ENCODE peak calls at places on chromosomes 4 and X, in seven cellular contexts. V is Kasumi-1; L is AG09309; G is MCF 10A; E is activated CD8-positive, alpha-beta T cell treated with anti-CD3 and anti-CD28 coated beads for 36 hours; J is CD4-positive, alpha-beta T cell; W is iris pigment epithelial cell. A is an unnamed sample.

GRCh38 chr4:186580669-186581068 is 25.3 kb upstream of the MTNR1A start:
- DNase-seq in V (no peak), L (no peak), G (no peak), E (no peak), J (no peak), W (no peak), A (no peak)

GRCh38 chrX:112636951-112637541 is 42.7 kb downstream of the LHFPL1 start:
- DNase-seq in V (no peak), L (peak; percentile 65), G (no peak), E (no peak), J (no peak), W (peak; percentile 52), A (no peak)

GRCh38 chrX:50407976-50408375 is 62.6 kb downstream of the DGKK start:
- DNase-seq in V (no peak), L (no peak), G (no peak), E (no peak), J (no peak), W (no peak), A (no peak)

GRCh38 chr4:1351854-1352633 is 5.0 kb downstream of the UVSSA start:
- DNase-seq in V (peak; percentile 64), L (no peak), G (peak; percentile 81), E (peak; percentile 94), J (peak; percentile 93), W (peak; percentile 65), A (peak; percentile 99)

GRCh38 chrX:39985551-39985950 is 112.2 kb downstream of the BCOR start:
- DNase-seq in V (no peak), L (no peak), G (no peak), E (no peak), J (no peak), W (no peak), A (peak; percentile 49)

GRCh38 chr4:173522160-173522873 is 7.7 kb downstream of the HAND2 start:
- DNase-seq in V (no peak), L (peak; percentile 54), G (no peak), E (no peak), J (no peak), W (peak; percentile 88), A (peak; percentile 100)

GRCh38 chr4:66539745-66540144 is 869.5 kb upstream of the EPHA5 start:
- DNase-seq in V (no peak), L (no peak), G (peak; percentile 6), E (no peak), J (no peak), W (peak; percentile 9), A (no peak)

GRCh38 chr4:98996056-98996941 is 778 bp downstream of the METAP1 start:
- DNase-seq in V (peak; percentile 35), L (no peak), G (peak; percentile 45), E (peak; percentile 45), J (no peak), W (peak; percentile 61), A (peak; percentile 82)

GRCh38 chrX:115531818-115532403 is 29.1 kb upstream of the PLS3 start:
- DNase-seq in V (no peak), L (no peak), G (peak; percentile 7), E (no peak), J (no peak), W (peak; percentile 67), A (no peak)

GRCh38 chr4:14096406-14096965 is 469.0 kb upstream of the BOD1L1 start:
- DNase-seq in V (no peak), L (peak; percentile 70), G (no peak), E (no peak), J (no peak), W (peak; percentile 63), A (no peak)

GRCh38 chrX:17967888-17968287 is 106.8 kb upstream of the RAI2 start:
- DNase-seq in V (no peak), L (no peak), G (no peak), E (no peak), J (no peak), W (no peak), A (no peak)

GRCh38 chr4:124530464-124531077 is 182.0 kb downstream of the ANKRD50 start:
- DNase-seq in V (no peak), L (peak; percentile 33), G (peak; percentile 41), E (no peak), J (no peak), W (peak; percentile 59), A (no peak)

GRCh38 chrX:427812-428725 is 41.4 kb upstream of the PPP2R3B start:
- DNase-seq in V (peak; percentile 14), L (no peak), G (no peak), E (peak; percentile 28), J (no peak), W (peak; percentile 39), A (peak; percentile 91)

GRCh38 chr4:107863850-107864371 is 39.2 kb downstream of the SGMS2 start:
- DNase-seq in V (peak; percentile 57), L (no peak), G (peak; percentile 84), E (peak; percentile 45), J (no peak), W (peak; percentile 64), A (peak; percentile 30)

GRCh38 chrX:15382809-15383208 is 1.4 kb downstream of the VEGFD start:
- DNase-seq in V (no peak), L (no peak), G (no peak), E (no peak), J (no peak), W (no peak), A (no peak)

GRCh38 chr4:123952530-123953274 is 556.1 kb downstream of the SPRY1 start:
- DNase-seq in V (no peak), L (no peak), G (peak; percentile 3), E (no peak), J (no peak), W (peak; percentile 52), A (peak; percentile 52)

GRCh38 chr4:649751-650310 is 24.2 kb downstream of the ATP5ME start:
- DNase-seq in V (no peak), L (no peak), G (no peak), E (no peak), J (no peak), W (no peak), A (peak; percentile 72)

GRCh38 chrX:125762954-125763353 is 403.1 kb downstream of the DCAF12L2 start:
- DNase-seq in V (no peak), L (no peak), G (no peak), E (no peak), J (no peak), W (no peak), A (no peak)

GRCh38 chr4:101813604-101814003 is 23.1 kb downstream of the BANK1 start:
- DNase-seq in V (no peak), L (no peak), G (no peak), E (no peak), J (no peak), W (no peak), A (no peak)

GRCh38 chr4:143335979-143336827 is 473 bp upstream of the GAB1 start:
- DNase-seq in V (peak; percentile 92), L (no peak), G (peak; percentile 91), E (peak; percentile 30), J (no peak), W (peak; percentile 87), A (peak; percentile 94)

GRCh38 chr4:173371292-173372192 is 788 bp downstream of the SAP30 start:
- DNase-seq in V (peak; percentile 55), L (peak; percentile 32), G (peak; percentile 68), E (peak; percentile 49), J (peak; percentile 49), W (peak; percentile 77), A (peak; percentile 90)

GRCh38 chr4:110681381-110681780 is 58.5 kb upstream of the PITX2 start:
- DNase-seq in V (no peak), L (no peak), G (peak; percentile 28), E (no peak), J (no peak), W (peak; percentile 64), A (no peak)

GRCh38 chr4:10096201-10096975 is 20.2 kb downstream of the WDR1 start:
- DNase-seq in V (peak; percentile 90), L (peak; percentile 69), G (peak; percentile 94), E (peak; percentile 95), J (peak; percentile 80), W (peak; percentile 96), A (peak; percentile 99)

GRCh38 chr4:123603165-123603564 is 206.6 kb downstream of the SPRY1 start:
- DNase-seq in V (no peak), L (no peak), G (peak; percentile 94), E (peak; percentile 42), J (no peak), W (peak; percentile 62), A (no peak)

GRCh38 chr4:53055716-53056413 is 193.7 kb downstream of the RASL11B start:
- DNase-seq in V (no peak), L (no peak), G (no peak), E (no peak), J (no peak), W (no peak), A (peak; percentile 11)

GRCh38 chr4:141435446-141436225 is 200.7 kb upstream of the IL15 start:
- DNase-seq in V (no peak), L (no peak), G (no peak), E (no peak), J (no peak), W (peak; percentile 69), A (no peak)

GRCh38 chrX:107678957-107679740 is 50.8 kb downstream of the PRPS1 start:
- DNase-seq in V (peak; percentile 9), L (no peak), G (peak; percentile 79), E (peak; percentile 86), J (peak; percentile 66), W (peak; percentile 87), A (no peak)

GRCh38 chr4:6287017-6287788 is 17.6 kb downstream of the WFS1 start:
- DNase-seq in V (no peak), L (no peak), G (no peak), E (no peak), J (no peak), W (no peak), A (no peak)

GRCh38 chrX:18101087-18101486 is 119.6 kb downstream of the BEND2 start:
- DNase-seq in V (no peak), L (no peak), G (no peak), E (no peak), J (no peak), W (no peak), A (no peak)

GRCh38 chr4:184635381-184635780 is 13.9 kb downstream of the CASP3 start:
- DNase-seq in V (no peak), L (no peak), G (no peak), E (no peak), J (no peak), W (no peak), A (no peak)

GRCh38 chr4:163681208-163681821 is 186.8 kb downstream of the TMA16 start:
- DNase-seq in V (peak; percentile 67), L (no peak), G (peak; percentile 55), E (peak; percentile 24), J (no peak), W (peak; percentile 33), A (peak; percentile 22)

A was measured in osteoblast.